ENCODE peak calls at places on chromosomes 1 and 21, in ten cellular contexts. X is ovary, U is psoas muscle, A is cardiac muscle cell, G is AG09309, D is esophagus muscularis mucosa, I is fibroblast of villous mesenchyme, T is AG04450, Q is kidney epithelial cell, B is dorsolateral prefrontal cortex. M is an unnamed sample.

GRCh38 chr1:56526571-56527174 is 52.7 kb downstream of the PLPP3 start:
- DNase-seq in G (no peak), D (no peak), Q (no peak), A (no peak), T (no peak), I (no peak), X (no peak), U (no peak), B (no peak), M (no peak)

GRCh38 chr1:158007949-158008386 is 14.5 kb downstream of the KIRREL1 start:
- DNase-seq in D (no peak), I (no peak), A (no peak), U (no peak), X (peak; percentile 58), Q (no peak), T (no peak), B (no peak), G (no peak), M (no peak)

GRCh38 chr21:17003763-17004373 is 509.0 kb upstream of the CXADR start:
- DNase-seq in B (no peak), X (no peak), T (no peak), D (no peak), U (no peak), G (no peak), I (peak; percentile 5), Q (no peak), A (peak; percentile 1), M (no peak)

GRCh38 chr1:59678065-59678808 is 136.5 kb upstream of the HOOK1 start:
- DNase-seq in G (no peak), B (no peak), D (no peak), Q (no peak), U (no peak), A (peak; percentile 62), T (no peak), I (no peak), X (no peak), M (no peak)

GRCh38 chr1:223084466-223084865 is 58.6 kb downstream of the TLR5 start:
- DNase-seq in X (no peak), T (no peak), Q (no peak), I (no peak), G (no peak), U (no peak), D (no peak), B (no peak), A (no peak), M (no peak)

GRCh38 chr1:230809205-230809990 is 58.9 kb downstream of the C1orf198 start:
- DNase-seq in X (no peak), U (no peak), D (peak; percentile 80), A (no peak), T (no peak), Q (no peak), G (no peak), B (no peak), I (no peak), M (no peak)

GRCh38 chr1:172532700-172533510 is at the start of gene SUCO:
- DNase-seq in A (peak; percentile 100), Q (peak; percentile 94), U (peak; percentile 100), I (peak; percentile 100), D (peak; percentile 100), X (peak; percentile 100), G (peak; percentile 97), T (peak; percentile 99), B (peak; percentile 100), M (peak; percentile 100)

GRCh38 chr1:111209622-111210021 is 9.2 kb upstream of the DENND2D start:
- DNase-seq in D (no peak), G (no peak), A (no peak), B (no peak), T (no peak), U (no peak), Q (no peak), X (no peak), I (no peak), M (no peak)

GRCh38 chr1:33327587-33328325 is 6.9 kb upstream of the A3GALT2 start:
- DNase-seq in G (peak; percentile 99), U (peak; percentile 84), I (peak; percentile 98), X (no peak), D (no peak), A (peak; percentile 98), Q (peak; percentile 85), T (peak; percentile 92), B (peak; percentile 50), M (peak; percentile 99)

GRCh38 chr1:153509729-153510354 is 25.9 kb downstream of the S100A6 start:
- DNase-seq in U (no peak), A (no peak), B (no peak), X (no peak), Q (no peak), D (no peak), T (no peak), I (no peak), G (no peak), M (no peak)

GRCh38 chr21:31343030-31343510 is 991 bp downstream of the TIAM1 start:
- DNase-seq in Q (no peak), A (no peak), T (no peak), D (no peak), X (no peak), I (no peak), G (no peak), B (no peak), U (no peak), M (no peak)

GRCh38 chr1:1230656-1231399 is 973 bp downstream of the SDF4 start:
- DNase-seq in B (no peak), U (no peak), T (no peak), G (peak; percentile 49), Q (no peak), X (no peak), I (peak; percentile 78), A (peak; percentile 66), D (no peak), M (peak; percentile 73)

GRCh38 chr1:58922302-58923089 is 138.6 kb upstream of the JUN start:
- DNase-seq in B (no peak), D (peak; percentile 92), I (peak; percentile 84), Q (no peak), T (no peak), X (peak; percentile 69), A (peak; percentile 56), G (no peak), U (peak; percentile 37), M (peak; percentile 23)

GRCh38 chr1:70871790-70872189 is 175.8 kb downstream of the PTGER3 start:
- DNase-seq in T (no peak), I (no peak), B (no peak), D (no peak), Q (no peak), A (no peak), G (no peak), U (no peak), X (no peak), M (no peak)

GRCh38 chr1:70864302-70864701 is 183.3 kb downstream of the PTGER3 start:
- DNase-seq in Q (no peak), B (no peak), U (no peak), D (no peak), G (peak; percentile 57), I (peak; percentile 29), A (no peak), T (peak; percentile 1), X (no peak), M (peak; percentile 67)

GRCh38 chr1:70863256-70863655 is 184.4 kb downstream of the PTGER3 start:
- DNase-seq in T (no peak), D (no peak), Q (no peak), I (peak; percentile 14), U (no peak), B (no peak), G (no peak), X (no peak), A (no peak), M (peak; percentile 59)

GRCh38 chr1:70866522-70867256 is 180.9 kb downstream of the PTGER3 start:
- DNase-seq in U (no peak), G (no peak), B (no peak), D (no peak), T (no peak), Q (no peak), X (no peak), A (no peak), I (no peak), M (no peak)
- TF ChIP-seq CTCF in U (no peak), G (peak; percentile 12), B (no peak), D (no peak), T (no peak), Q (no peak), X (no peak), A (no peak), I (no peak), M (no peak)

DNA sequence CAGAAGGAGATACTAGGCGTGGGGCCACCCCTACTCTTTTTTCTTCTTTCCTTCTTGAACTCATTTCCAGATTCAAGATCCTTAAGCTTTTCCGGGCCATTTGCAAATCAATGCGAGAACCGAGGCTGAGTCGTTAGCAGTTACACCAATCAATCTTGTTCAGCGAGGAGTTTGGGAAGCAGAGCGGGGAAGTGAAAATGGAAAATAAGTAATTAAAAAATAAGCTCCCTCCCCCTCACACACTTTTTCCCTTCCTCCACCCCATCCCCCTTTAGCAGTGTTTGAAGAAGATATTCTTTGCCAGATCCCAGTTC is 1.7 kb upstream of the NEGR1 start:
- DNase-seq in B (no peak), T (no peak), U (no peak), G (peak; percentile 1), X (no peak), A (no peak), Q (no peak), D (no peak), I (no peak), M (no peak)
- H3K4me3 ChIP-seq in B (peak overlapping the region; percentile 85), T (peak overlapping the region; percentile 82), U (peak overlapping the region; percentile 81), G (peak overlapping the region; percentile 63), X (peak overlapping the region; percentile 71), A (peak overlapping the region; percentile 94), Q (peak overlapping the region; percentile 76), D (peak overlapping the region; percentile 79), I (peak overlapping the region; percentile 79), M (peak overlapping the region; percentile 90)

DNA sequence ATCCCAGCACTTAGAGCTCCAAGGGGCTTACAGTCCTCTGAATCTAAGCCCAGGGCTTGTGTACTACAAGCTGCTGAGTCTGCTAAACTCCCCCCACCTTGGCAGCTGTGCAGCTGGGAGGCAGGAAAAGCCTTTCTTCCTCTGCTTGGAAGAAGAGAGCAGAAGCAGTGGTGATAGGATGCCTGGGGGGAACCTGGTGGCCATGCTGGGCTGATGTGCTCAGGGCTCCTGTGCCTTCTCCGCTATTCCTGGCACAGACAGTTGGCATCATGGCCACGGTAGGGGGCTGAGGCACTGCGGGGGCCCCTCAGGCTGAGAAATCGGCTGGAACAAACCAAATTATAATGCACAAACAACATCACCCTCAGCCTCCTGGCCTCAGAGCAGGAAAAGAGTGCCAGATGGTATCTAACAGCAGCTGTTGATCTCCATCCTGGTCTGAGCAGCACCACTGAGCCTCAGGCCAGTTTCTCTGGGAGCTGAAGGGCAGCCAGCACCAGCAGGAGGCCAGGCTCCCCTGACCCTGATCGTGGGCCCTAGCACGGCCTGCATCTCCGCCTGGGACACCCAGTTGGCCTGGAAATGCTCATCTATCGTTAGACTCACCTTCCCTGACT is 35.8 kb downstream of the ECE1 start:
- DNase-seq in Q (no peak), X (peak; percentile 81), G (no peak), B (peak; percentile 45), A (peak; percentile 58), T (no peak), D (no peak), I (peak; percentile 46), U (peak; percentile 57), M (peak; percentile 42)
- TF ChIP-seq CTCF in Q (no peak), X (no peak), G (no peak), B (no peak), A (no peak), T (no peak), D (no peak), I (no peak), U (no peak), M (no peak)

GRCh38 chr1:206012086-206012859 is 9.1 kb upstream of the RAB7B start:
- DNase-seq in A (no peak), D (no peak), B (peak; percentile 17), T (no peak), U (peak; percentile 68), Q (no peak), X (no peak), I (no peak), G (no peak), M (no peak)
- H3K4me3 ChIP-seq in A (no peak overlapping the region), D (no peak overlapping the region), B (no peak overlapping the region), T (no peak overlapping the region), U (no peak overlapping the region), Q (no peak overlapping the region), X (no peak overlapping the region), I (no peak overlapping the region), G (no peak overlapping the region), M (no peak overlapping the region)